ENCODE peak calls at places on chromosomes 13 and 19, in five cellular contexts. M, U, S, B and A are unnamed samples.

GRCh38 chr13:64471916-64472315 is 2758.2 kb downstream of the PCDH9 start:
- DNase-seq in B (no peak), U (no peak), M (no peak), S (no peak), A (no peak)

GRCh38 chr13:76012091-76012721 is 376.1 kb downstream of the LMO7 start:
- DNase-seq in U (no peak), S (no peak), B (no peak), M (no peak), A (no peak)

GRCh38 chr19:34692541-34692940 is 15.1 kb downstream of the ZNF302 start:
- DNase-seq in B (no peak), M (no peak), U (no peak), S (no peak), A (no peak)

GRCh38 chr13:31518666-31519065 is 220.7 kb upstream of the RXFP2 start:
- DNase-seq in U (no peak), M (no peak), S (no peak), B (no peak), A (no peak)

GRCh38 chr13:72656357-72656756 is 71.1 kb downstream of the MZT1 start:
- DNase-seq in B (no peak), U (no peak), M (no peak), S (no peak), A (no peak)

GRCh38 chr13:47081850-47082249 is 185.0 kb upstream of the HTR2A start:
- DNase-seq in B (no peak), U (no peak), M (no peak), S (no peak), A (no peak)

GRCh38 chr19:14434157-14434501 is 1.0 kb downstream of the PKN1 start:
- DNase-seq in M (no peak), U (no peak), S (no peak), B (no peak), A (peak; percentile 42)

GRCh38 chr13:67119481-67119883 is 110.7 kb downstream of the PCDH9 start:
- DNase-seq in M (no peak), B (no peak), S (no peak), U (no peak), A (no peak)

GRCh38 chr19:39390460-39390758 is 497 bp downstream of the PAF1 start:
- DNase-seq in U (no peak), B (no peak), M (peak; percentile 79), S (no peak), A (peak; percentile 61)

GRCh38 chr19:6161271-6161850 is 25.9 kb downstream of the ACSBG2 start:
- DNase-seq in S (no peak), U (no peak), M (peak; percentile 13), B (peak; percentile 52), A (no peak)

GRCh38 chr19:43820098-43820860 is 6.8 kb upstream of the ZNF283 start:
- DNase-seq in B (no peak), S (no peak), U (no peak), M (no peak), A (peak; percentile 30)

GRCh38 chr13:59480398-59480797 is 683.3 kb downstream of the DIAPH3 start:
- DNase-seq in U (no peak), M (no peak), S (no peak), B (no peak), A (no peak)

GRCh38 chr13:43852923-43853404 is 26.6 kb downstream of the CCDC122 start:
- DNase-seq in M (no peak), B (no peak), S (no peak), U (no peak), A (no peak)

GRCh38 chr19:52957591-52957990 is 5.1 kb downstream of the ZNF816 start:
- DNase-seq in M (no peak), S (no peak), U (no peak), B (no peak), A (no peak)

GRCh38 chr19:21568816-21569496 is 63.6 kb downstream of the ZNF429 start:
- DNase-seq in B (no peak), U (peak; percentile 87), S (peak; percentile 92), M (peak; percentile 81), A (peak; percentile 90)

GRCh38 chr19:23787106-23787505 is 28.4 kb upstream of the ZNF681 start:
- DNase-seq in B (no peak), U (no peak), S (no peak), M (peak; percentile 37), A (peak; percentile 69)

GRCh38 chr13:76993021-76993420 is 1.1 kb downstream of the CLN5 start:
- DNase-seq in S (no peak), M (no peak), U (no peak), B (no peak), A (no peak)

GRCh38 chr13:103883698-103884097 is 817.5 kb upstream of the SLC10A2 start:
- DNase-seq in U (no peak), M (no peak), S (no peak), B (no peak), A (no peak)

GRCh38 chr19:40549007-40549708 is 27.5 kb upstream of the SHKBP1 start:
- DNase-seq in U (no peak), M (peak; percentile 59), B (no peak), S (peak; percentile 59), A (peak; percentile 63)

GRCh38 chr19:46206176-46206575 is 23.4 kb upstream of the IGFL1 start:
- DNase-seq in M (no peak), B (no peak), U (no peak), S (no peak), A (peak; percentile 58)

GRCh38 chr19:30423481-30423880 is 51.3 kb downstream of the ZNF536 start:
- DNase-seq in M (no peak), S (no peak), U (no peak), B (no peak), A (no peak)

GRCh38 chr13:73303858-73304257 is 245.1 kb downstream of the KLF5 start:
- DNase-seq in B (no peak), U (no peak), M (no peak), S (no peak), A (no peak)

GRCh38 chr13:93304134-93304533 is 77.5 kb downstream of the GPC6 start:
- DNase-seq in M (no peak), B (no peak), S (no peak), U (no peak), A (no peak)

GRCh38 chr19:5914946-5915781 is 1.1 kb downstream of the CAPS start:
- DNase-seq in U (no peak), S (no peak), B (no peak), M (peak; percentile 62), A (no peak)

GRCh38 chr13:111281751-111282311 is 38.6 kb upstream of the TEX29 start:
- DNase-seq in S (no peak), B (no peak), U (no peak), M (no peak), A (peak; percentile 15)

GRCh38 chr13:106570354-106570822 is 2.5 kb upstream of the ARGLU1 start:
- DNase-seq in B (no peak), U (peak; percentile 20), M (peak; percentile 46), S (peak; percentile 60), A (peak; percentile 93)

GRCh38 chr13:81395368-81395767 is 1054.4 kb upstream of the SPRY2 start:
- DNase-seq in U (no peak), M (peak; percentile 66), B (no peak), S (no peak), A (no peak)

GRCh38 chr13:50229935-50230334 is 214.7 kb downstream of the KCNRG start:
- DNase-seq in M (no peak), U (no peak), B (no peak), S (no peak), A (no peak)

GRCh38 chr19:49795615-49796014 is 17.5 kb downstream of the FUZ start:
- DNase-seq in U (no peak), B (no peak), M (no peak), S (no peak), A (no peak)

GRCh38 chr13:86572115-86572514 is 772.9 kb upstream of the SLITRK6 start:
- DNase-seq in M (no peak), S (no peak), U (no peak), B (no peak), A (no peak)

GRCh38 chr19:52094526-52094925 is 1.0 kb downstream of the ZNF841 start:
- DNase-seq in U (no peak), M (no peak), S (no peak), B (no peak), A (no peak)

GRCh38 chr19:57786906-57787305 is 17.4 kb downstream of the ZNF586 start:
- DNase-seq in S (no peak), U (no peak), M (no peak), B (no peak), A (no peak)

GRCh38 chr19:31270897-31271568 is 78.2 kb downstream of the TSHZ3 start:
- DNase-seq in S (no peak), M (no peak), B (no peak), U (no peak), A (no peak)

GRCh38 chr19:16258440-16258903 is 60.8 kb downstream of the AP1M1 start:
- DNase-seq in M (peak; percentile 44), U (peak; percentile 37), B (no peak), S (no peak), A (peak; percentile 65)
- TF ChIP-seq POLR2A in M (peak; percentile 39), U (no peak), B (no peak), S (no peak), A (peak; percentile 48)

GRCh38 chr13:27956576-27957300 is 12.4 kb downstream of the CDX2 start:
- DNase-seq in S (no peak), B (no peak), U (no peak), M (no peak), A (no peak)

GRCh38 chr13:27952931-27953670 is 16.0 kb downstream of the CDX2 start:
- DNase-seq in S (no peak), B (no peak), M (peak; percentile 84), U (no peak), A (no peak)

GRCh38 chr13:27953671-27954405 is 15.3 kb downstream of the CDX2 start:
- DNase-seq in S (peak; percentile 69), U (peak; percentile 43), M (peak; percentile 87), B (no peak), A (peak; percentile 71)

GRCh38 chr13:27954406-27954851 is 14.7 kb downstream of the CDX2 start:
- DNase-seq in M (peak; percentile 53), B (no peak), S (no peak), U (no peak), A (peak; percentile 32)

GRCh38 chr13:27955192-27955591 is 13.9 kb downstream of the CDX2 start:
- DNase-seq in B (no peak), U (no peak), M (no peak), S (no peak), A (no peak)
- H3K4me1 ChIP-seq in B (peaks cover 9% of the 10 kb centered on the region), U (peaks cover 10% of the 10 kb centered on the region), M (peaks cover 21% of the 10 kb centered on the region), S (peaks cover 6% of the 10 kb centered on the region), A (peaks cover 12% of the 10 kb centered on the region)

GRCh38 chr19:1241417-1242095 is at the start of gene ATP5F1D:
- DNase-seq in U (peak; percentile 84), B (peak; percentile 80), S (peak; percentile 93), M (peak; percentile 96), A (peak; percentile 94)
- TF ChIP-seq POLR2A in U (no peak), B (peak; percentile 77), S (peak; percentile 60), M (no peak), A (peak; percentile 65)

DNA sequence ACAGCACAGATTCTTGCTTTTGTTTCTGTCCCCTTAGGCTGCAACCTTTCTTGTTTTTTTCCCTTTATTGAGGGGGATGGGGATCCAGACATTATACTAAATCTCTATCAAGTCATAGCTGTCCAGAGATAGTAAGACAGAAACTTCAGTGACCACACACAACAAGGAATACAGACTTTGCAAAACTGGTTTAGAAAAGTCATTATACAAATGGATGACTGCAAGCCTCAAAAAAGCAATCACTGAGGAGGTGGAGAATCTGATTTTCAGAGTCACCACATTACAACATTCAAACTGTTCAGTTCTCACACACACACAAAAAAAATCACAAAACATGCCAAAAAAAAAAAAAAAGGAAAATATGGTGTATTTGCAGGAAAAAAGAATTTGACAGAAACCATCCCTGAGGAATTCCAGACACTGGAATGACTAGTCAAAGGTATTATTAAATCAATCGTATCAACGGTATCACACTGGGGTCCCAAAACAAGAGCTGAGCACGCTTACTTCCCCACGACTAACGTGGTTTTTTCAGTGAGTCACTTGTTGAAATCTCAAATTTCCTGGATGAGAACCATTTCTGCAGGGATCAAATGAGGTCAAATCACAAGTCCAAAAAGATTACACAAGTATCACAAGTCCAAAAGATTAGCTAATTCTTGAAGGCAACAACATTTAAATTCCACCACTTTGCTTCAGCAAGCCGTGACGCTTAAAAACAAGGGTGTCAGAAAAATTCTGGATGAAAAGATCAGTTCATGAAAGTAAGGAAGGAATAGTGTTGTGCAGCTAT is 41.2 kb downstream of the USP12 start:
- DNase-seq in U (no peak), M (no peak), S (no peak), B (no peak), A (no peak)
- H3K4me1 ChIP-seq in U (peaks cover 6% of the 10 kb centered on the region), M (peaks cover 23% of the 10 kb centered on the region), S (peaks cover 3% of the 10 kb centered on the region), B (peaks cover 38% of the 10 kb centered on the region), A (peaks cover 24% of the 10 kb centered on the region)